ENCODE peak calls at places on chromosomes 16 and 17, in eight cellular contexts. L is OCI-LY7, G is GM23338, Z is HCT116, Y is neural progenitor cell, T is GM23248, C is SK-N-SH, U is MM.1S. O is an unnamed sample.

GRCh38 chr17:74296548-74296936 is 22.5 kb downstream of the DNAI2 start:
- DNase-seq in C (peak), T (peak), U (peak), L (peak), Z (peak), Y (peak), G (peak), O (peak)

GRCh38 chr16:85203462-85203813 is 91.2 kb upstream of the CIBAR2 start:
- DNase-seq in U (no peak), C (no peak), L (no peak), Y (no peak), G (no peak), T (peak), Z (no peak), O (no peak)

GRCh38 chr16:49620868-49621239 is 235.1 kb downstream of the ZNF423 start:
- DNase-seq in Z (no peak), C (peak), G (no peak), T (no peak), Y (no peak), L (no peak), U (no peak), O (peak)

GRCh38 chr17:2924211-2924610 is 128.0 kb downstream of the RAP1GAP2 start:
- DNase-seq in U (no peak), T (peak), G (peak), C (peak), L (no peak), Z (no peak), Y (peak), O (peak)

GRCh38 chr17:81731271-81731670 is 19.2 kb downstream of the SLC25A10 start:
- DNase-seq in G (no peak), Y (no peak), U (peak), C (no peak), L (no peak), Z (no peak), T (peak), O (peak)

GRCh38 chr16:6300523-6300922 is 1032.1 kb upstream of the RBFOX1 start:
- DNase-seq in L (no peak), C (no peak), G (no peak), Y (no peak), U (no peak), T (no peak), Z (no peak), O (no peak)

GRCh38 chr17:47694818-47695663 is 1.1 kb downstream of the TBKBP1 start:
- DNase-seq in Y (peak), T (peak), G (peak), C (peak), Z (no peak), U (no peak), L (peak), O (peak)

GRCh38 chr17:64920419-64921172 is 1.3 kb upstream of the LRRC37A3 start:
- DNase-seq in Z (no peak), C (no peak), T (peak), G (peak), Y (no peak), U (no peak), L (no peak), O (peak)

GRCh38 chr17:31830971-31831755 is 27.9 kb downstream of the COPRS start:
- DNase-seq in Z (no peak), U (no peak), T (no peak), L (no peak), Y (no peak), G (no peak), C (no peak), O (no peak)

GRCh38 chr17:73932216-73932749 is 271.2 kb upstream of the RPL38 start:
- DNase-seq in L (no peak), Z (no peak), U (no peak), T (no peak), Y (no peak), C (no peak), G (no peak), O (no peak)

GRCh38 chr16:57485916-57486857 is at the start of gene DOK4:
- DNase-seq in C (peak), T (peak), G (peak), U (peak), L (peak), Y (peak), Z (no peak), O (peak)

GRCh38 chr17:57406131-57406980 is 150.0 kb downstream of the MSI2 start:
- DNase-seq in Y (peak), G (peak), T (peak), U (no peak), L (no peak), C (no peak), Z (no peak), O (no peak)

GRCh38 chr17:75404223-75404738 is 1.2 kb downstream of the GRB2 start:
- DNase-seq in Y (peak), G (peak), L (peak), T (peak), U (peak), Z (peak), C (peak), O (peak)

GRCh38 chr17:31564883-31565297 is 173.4 kb downstream of the RAB11FIP4 start:
- DNase-seq in U (no peak), T (peak), C (peak), Y (peak), L (no peak), G (peak), Z (no peak), O (no peak)

GRCh38 chr17:44314869-44315661 is 6.7 kb downstream of the RUNDC3A start:
- DNase-seq in L (peak), G (peak), C (peak), Y (peak), Z (no peak), T (peak), U (peak), O (peak)

GRCh38 chr17:9900744-9901143 is 4.3 kb downstream of the RCVRN start:
- DNase-seq in U (no peak), G (no peak), Y (no peak), Z (no peak), C (no peak), T (peak), L (no peak), O (no peak)

GRCh38 chr16:23274968-23275367 is 27.1 kb upstream of the SCNN1B start:
- DNase-seq in L (no peak), T (no peak), G (peak), Z (peak), Y (peak), U (no peak), C (no peak), O (no peak)

GRCh38 chr17:13792314-13792713 is 190.6 kb upstream of the HS3ST3A1 start:
- DNase-seq in G (no peak), U (no peak), L (no peak), Z (no peak), T (peak), Y (no peak), C (no peak), O (no peak)

GRCh38 chr17:43812396-43813265 is 20.3 kb downstream of the MPP3 start:
- DNase-seq in T (no peak), Y (no peak), Z (no peak), L (no peak), U (no peak), C (no peak), G (no peak), O (no peak)

GRCh38 chr17:8935194-8935593 is 30.3 kb downstream of the PIK3R5 start:
- DNase-seq in L (no peak), U (no peak), Z (no peak), T (peak), Y (no peak), G (peak), C (no peak), O (no peak)

GRCh38 chr17:12395733-12396354 is 269.8 kb upstream of the MYOCD start:
- DNase-seq in Y (peak), Z (peak), G (peak), U (no peak), T (peak), L (peak), C (peak), O (peak)

GRCh38 chr17:33647976-33648375 is 354.9 kb upstream of the ASIC2 start:
- DNase-seq in T (peak), C (peak), G (peak), Y (peak), L (peak), Z (no peak), U (peak), O (peak)

GRCh38 chr17:31843382-31843780 is 15.7 kb downstream of the COPRS start:
- DNase-seq in T (peak), G (no peak), C (no peak), Y (no peak), Z (no peak), U (no peak), L (no peak), O (no peak)

GRCh38 chr16:21227886-21228285 is 5.6 kb upstream of the ANKS4B start:
- DNase-seq in G (no peak), Y (peak), C (no peak), U (no peak), Z (no peak), L (no peak), T (no peak), O (no peak)

GRCh38 chr17:48046296-48046695 is 1.9 kb upstream of the NFE2L1 start:
- DNase-seq in G (no peak), Y (no peak), Z (no peak), T (no peak), U (no peak), C (no peak), L (no peak), O (no peak)

GRCh38 chr17:79841369-79842135 is 2.3 kb upstream of the CBX4 start:
- DNase-seq in T (no peak), L (no peak), U (no peak), C (no peak), Z (no peak), G (peak), Y (peak), O (peak)

GRCh38 chr17:43713494-43714162 is 45.0 kb downstream of the SOST start:
- DNase-seq in Z (no peak), L (no peak), U (peak), C (peak), T (peak), Y (peak), G (peak), O (peak)

GRCh38 chr16:66740533-66740932 is 10.9 kb downstream of the DYNC1LI2 start:
- DNase-seq in G (no peak), Z (no peak), T (peak), Y (no peak), U (no peak), C (no peak), L (no peak), O (peak)

GRCh38 chr16:53356478-53357207 is 77.6 kb upstream of the RBL2 start:
- DNase-seq in Z (no peak), C (no peak), L (peak), U (no peak), G (peak), Y (peak), T (no peak), O (no peak)

DNA sequence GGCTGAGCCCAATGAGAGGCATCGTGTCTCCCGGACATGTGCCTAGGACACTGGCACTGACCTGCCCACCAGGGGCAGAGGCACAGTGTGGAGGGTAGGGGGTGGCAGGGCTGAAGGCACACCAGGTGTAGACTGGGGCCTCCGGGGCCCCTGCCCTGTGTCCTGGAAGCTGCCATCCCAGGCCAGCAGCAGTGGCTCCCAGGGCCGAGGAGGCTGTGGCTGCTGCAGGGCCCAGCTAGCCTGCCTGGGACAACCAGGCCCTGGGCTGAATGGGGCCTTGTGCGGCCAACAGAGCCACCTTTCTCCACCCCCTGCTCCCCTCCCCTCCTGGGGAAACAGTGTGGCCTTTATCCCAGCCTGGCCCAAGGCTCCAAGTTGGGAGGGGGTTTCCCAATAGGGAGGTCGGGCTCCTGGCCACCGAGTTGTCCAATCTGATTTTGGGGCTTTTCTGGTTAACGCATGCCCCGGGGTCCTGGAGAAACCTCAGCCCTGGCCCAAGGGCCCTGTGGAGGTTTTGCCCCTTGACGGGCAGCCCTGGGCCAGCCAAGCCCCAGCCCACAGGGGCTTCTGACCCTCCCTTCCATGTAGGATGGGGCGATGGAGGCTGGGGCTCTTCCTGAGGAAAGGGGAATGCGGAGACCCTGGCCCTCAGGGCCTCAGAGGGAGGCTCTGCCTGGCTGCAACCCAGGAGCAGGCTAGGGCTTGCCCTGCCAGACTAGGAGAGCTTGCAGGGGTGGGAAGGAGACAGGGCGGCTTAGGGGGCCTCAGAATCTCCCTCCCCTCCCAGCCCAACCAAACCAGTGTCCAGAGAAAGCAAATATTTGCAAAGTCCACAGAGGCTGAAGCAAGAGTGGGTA is 4.2 kb downstream of the MTSS2 start:
- DNase-seq in Y (no peak), G (no peak), T (no peak), L (no peak), Z (no peak), U (no peak), C (peak), O (no peak)
- H3K27ac ChIP-seq in Y (no peak), G (no peak), T (no peak), L (no peak), Z (no peak), U (no peak), C (no peak), O (peak)

GRCh38 chr17:29240477-29240876 is 6.2 kb upstream of the CRYBA1 start:
- DNase-seq in C (no peak), Z (no peak), L (no peak), Y (peak), U (no peak), T (peak), G (no peak), O (no peak)
- H3K4me3 ChIP-seq in C (no peak), Z (no peak), L (no peak), Y (no peak), U (no peak), T (peak), G (no peak), O (no peak)

DNA sequence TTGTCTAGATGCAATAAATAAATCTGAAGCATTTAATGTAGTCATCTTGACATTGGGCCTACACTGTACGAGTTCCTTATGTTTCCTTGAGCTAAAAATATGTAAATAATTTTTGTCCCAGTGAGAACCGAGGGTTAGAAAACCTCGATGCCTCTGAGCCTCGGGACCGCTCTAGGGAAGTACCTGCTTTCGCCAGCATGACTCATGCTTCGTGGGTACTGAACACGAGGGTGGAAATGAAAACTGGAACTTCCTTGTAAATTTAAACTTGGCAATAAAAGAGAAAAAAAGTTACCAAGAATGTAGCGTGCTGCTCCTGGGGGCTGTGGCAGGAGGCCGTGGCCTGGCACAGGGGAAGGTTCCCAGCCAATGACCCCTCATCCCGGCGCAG is 74.1 kb downstream of the SOCS1 start:
- DNase-seq in U (no peak), T (no peak), Z (no peak), L (no peak), G (no peak), Y (no peak), C (no peak), O (no peak)
- TF ChIP-seq EZH2phosphoT487 in U (no peak), T (no peak), Z (no peak), L (no peak), G (no peak), Y (no peak), C (no peak), O (no peak)

GRCh38 chr16:81629896-81630631 is 149.0 kb upstream of the PLCG2 start:
- DNase-seq in Y (no peak), L (no peak), U (no peak), G (no peak), C (no peak), Z (no peak), T (no peak), O (no peak)
- H3K27ac ChIP-seq in Y (no peak), L (no peak), U (no peak), G (no peak), C (no peak), Z (no peak), T (no peak), O (no peak)

DNA sequence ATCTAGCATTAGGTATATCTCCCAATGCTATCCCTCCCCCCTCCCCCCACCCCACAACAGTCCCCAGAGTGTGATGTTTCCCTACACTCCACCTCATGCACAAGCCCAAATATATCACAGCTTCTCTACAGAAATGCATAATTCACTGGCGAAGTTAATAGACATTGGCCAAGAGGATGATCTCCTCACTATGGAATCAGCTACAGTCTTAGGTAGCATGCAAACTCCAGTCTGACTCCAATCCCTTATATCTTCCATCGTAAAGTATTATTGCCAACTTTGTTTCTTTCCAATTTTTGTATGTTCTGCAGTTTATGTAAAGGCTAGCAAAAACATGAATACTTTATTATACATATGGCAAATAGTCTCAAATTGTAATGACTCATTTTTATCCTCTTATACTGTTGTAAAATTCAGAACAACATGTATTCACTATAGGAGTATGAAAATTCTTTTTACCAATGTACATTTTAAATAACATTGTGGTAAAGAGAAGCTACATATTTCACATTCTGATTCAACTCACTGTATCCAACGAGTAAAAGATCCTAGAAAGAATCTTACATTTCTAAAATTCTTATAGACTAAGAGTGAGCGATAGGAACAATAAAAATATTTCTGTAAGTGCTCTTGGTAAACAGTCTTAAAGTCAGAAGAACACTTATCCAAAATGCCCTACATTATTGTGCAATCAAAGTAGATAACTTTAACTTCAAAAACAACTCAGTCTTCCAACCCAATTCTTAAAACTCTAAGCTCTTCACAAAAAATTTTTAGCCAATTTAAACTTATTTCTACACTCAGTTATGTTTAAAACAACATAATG is 833 bp downstream of the ABCA8 start:
- DNase-seq in G (no peak), L (no peak), Z (no peak), C (no peak), U (no peak), Y (no peak), T (peak), O (no peak)
- H3K4me3 ChIP-seq in G (no peak), L (no peak), Z (no peak), C (no peak), U (no peak), Y (no peak), T (peak), O (no peak)

DNA sequence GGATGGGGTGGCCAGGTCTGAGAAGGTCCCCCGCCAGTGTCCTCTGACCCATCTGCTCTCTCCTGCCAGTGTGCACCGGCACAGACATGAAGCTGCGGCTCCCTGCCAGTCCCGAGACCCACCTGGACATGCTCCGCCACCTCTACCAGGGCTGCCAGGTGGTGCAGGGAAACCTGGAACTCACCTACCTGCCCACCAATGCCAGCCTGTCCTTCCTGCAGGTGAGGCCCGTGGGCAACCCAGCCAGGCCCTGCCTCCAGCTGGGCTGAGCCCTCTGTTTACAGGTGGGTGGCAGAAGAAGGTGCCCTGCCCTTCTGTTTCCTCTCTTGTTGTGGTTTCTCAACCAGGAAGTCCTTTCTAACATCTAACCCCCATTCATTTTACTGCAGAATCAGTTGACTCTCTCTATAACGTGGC is 7.1 kb downstream of the ERBB2 start:
- DNase-seq in U (peak), L (no peak), C (no peak), T (no peak), Y (no peak), Z (no peak), G (no peak), O (no peak)
- TF ChIP-seq EZH2phosphoT487 in U (no peak), L (no peak), C (no peak), T (no peak), Y (no peak), Z (no peak), G (no peak), O (no peak)

GRCh38 chr16:79210629-79211028 is 389.9 kb downstream of the MAF start:
- DNase-seq in C (no peak), G (no peak), Z (no peak), T (no peak), U (no peak), L (no peak), Y (no peak), O (no peak)
- H3K27ac ChIP-seq in C (no peak), G (no peak), Z (no peak), T (no peak), U (no peak), L (no peak), Y (no peak), O (no peak)

DNA sequence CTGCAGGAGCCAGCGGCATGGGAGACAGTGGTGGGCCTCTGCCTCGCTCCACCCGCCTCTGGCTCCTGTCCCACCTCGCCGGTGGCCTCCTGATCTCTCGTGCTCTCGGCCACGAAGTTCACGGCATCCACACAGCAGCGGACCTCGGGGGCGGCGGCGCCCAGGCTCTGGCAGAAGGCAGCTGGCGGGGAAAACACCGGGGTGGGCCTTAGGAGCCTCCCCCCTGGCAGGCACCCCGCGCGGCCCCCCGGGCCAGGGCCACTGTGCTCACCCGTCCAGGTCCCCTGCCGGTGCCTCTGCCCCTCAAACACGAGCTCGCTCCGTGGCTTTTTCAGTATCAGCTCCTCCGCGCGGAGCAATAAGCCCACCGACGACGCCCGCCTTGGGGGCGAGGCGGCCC is 409 bp upstream of the C17orf107 start:
- DNase-seq in L (no peak), U (no peak), C (no peak), Y (no peak), Z (no peak), G (no peak), T (no peak), O (no peak)
- H3K4me3 ChIP-seq in L (no peak), U (no peak), C (no peak), Y (peak), Z (no peak), G (peak), T (peak), O (peak)

O was measured in hepatocyte.